ENCODE peak calls at places on chromosomes 13 and 19, in five cellular contexts. I is mesenchymal stem cell, X is neuronal stem cell, D is IMR-90, Y is H1. A is an unnamed sample.
A peak's percentile ranks its signal among the peaks of the same experiment; 100 is the strongest.

GRCh38 chr13:28718186-28718537 is 608 bp downstream of the SLC46A3 start:
- DNase-seq in I (peak; percentile 59), X (no peak), D (peak; percentile 12), Y (no peak), A (peak; percentile 33)

GRCh38 chr19:48922548-48923490 is 10.7 kb upstream of the DHDH start:
- DNase-seq in I (no peak), X (no peak), D (no peak), Y (no peak), A (no peak)

GRCh38 chr13:19072543-19072942 is 109.1 kb downstream of the TUBA3C start:
- DNase-seq in I (no peak), X (no peak), D (no peak), Y (no peak), A (no peak)

GRCh38 chr13:31310781-31311180 is 111.0 kb downstream of the B3GLCT start:
- DNase-seq in I (no peak), X (no peak), D (peak; percentile 1), Y (no peak), A (no peak)

GRCh38 chr19:1073956-1074511 is 7.1 kb downstream of the ARHGAP45 start:
- DNase-seq in I (no peak), X (no peak), D (no peak), Y (no peak), A (no peak)

GRCh38 chr19:3773814-3774515 is 1.9 kb upstream of the RAX2 start:
- DNase-seq in I (no peak), X (no peak), D (no peak), Y (no peak), A (no peak)

GRCh38 chr13:74529968-74530367 is 395.8 kb upstream of the KLF12 start:
- DNase-seq in I (no peak), X (no peak), D (no peak), Y (no peak), A (no peak)

GRCh38 chr13:99559560-99559959 is 58.3 kb downstream of the TM9SF2 start:
- DNase-seq in I (no peak), X (no peak), D (no peak), Y (no peak), A (no peak)

GRCh38 chr19:39406656-39407393 is at the start of gene ZFP36:
- DNase-seq in I (peak; percentile 97), X (no peak), D (peak; percentile 83), Y (peak; percentile 86), A (peak; percentile 69)

GRCh38 chr13:108083056-108083455 is 132.3 kb downstream of the LIG4 start:
- DNase-seq in I (no peak), X (no peak), D (no peak), Y (no peak), A (no peak)

GRCh38 chr13:80563451-80563850 is 222.5 kb upstream of the SPRY2 start:
- DNase-seq in I (no peak), X (no peak), D (no peak), Y (no peak), A (no peak)

GRCh38 chr13:90719452-90719851 is 628.0 kb upstream of the MIR17HG start:
- DNase-seq in I (peak; percentile 26), X (no peak), D (no peak), Y (no peak), A (no peak)

GRCh38 chr19:1233361-1233667 is 4.5 kb downstream of the CBARP start:
- DNase-seq in I (no peak), X (no peak), D (no peak), Y (no peak), A (no peak)

GRCh38 chr13:44109986-44110640 is 230.4 kb downstream of the LACC1 start:
- DNase-seq in I (no peak), X (no peak), D (no peak), Y (no peak), A (no peak)

GRCh38 chr19:45133661-45134060 is 27.1 kb downstream of the NKPD1 start:
- DNase-seq in I (no peak), X (no peak), D (no peak), Y (no peak), A (no peak)

GRCh38 chr13:67557642-67558241 is 327.6 kb upstream of the PCDH9 start:
- DNase-seq in I (peak; percentile 17), X (no peak), D (no peak), Y (no peak), A (no peak)

GRCh38 chr19:33519416-33519815 is 2.2 kb downstream of the PEPD start:
- DNase-seq in I (no peak), X (no peak), D (no peak), Y (no peak), A (no peak)

GRCh38 chr13:112744306-112745021 is 54.6 kb downstream of the ATP11A start:
- DNase-seq in I (peak; percentile 38), X (no peak), D (peak; percentile 63), Y (no peak), A (peak; percentile 50)

GRCh38 chr19:1247747-1248453 is 483 bp upstream of the MIDN start:
- DNase-seq in I (peak; percentile 88), X (no peak), D (peak; percentile 70), Y (peak; percentile 91), A (peak; percentile 68)

GRCh38 chr13:102170295-102170694 is 231.6 kb downstream of the FGF14 start:
- DNase-seq in I (no peak), X (no peak), D (no peak), Y (no peak), A (no peak)

GRCh38 chr13:110012102-110012739 is 225.8 kb upstream of the IRS2 start:
- DNase-seq in I (peak; percentile 91), X (no peak), D (peak; percentile 97), Y (no peak), A (peak; percentile 76)

GRCh38 chr19:1244693-1245451 is 3.3 kb downstream of the ATP5F1D start:
- DNase-seq in I (no peak), X (no peak), D (no peak), Y (no peak), A (peak; percentile 62)

GRCh38 chr19:23810496-23810895 is 51.8 kb upstream of the ZNF681 start:
- DNase-seq in I (no peak), X (no peak), D (no peak), Y (no peak), A (peak; percentile 35)

DNA sequence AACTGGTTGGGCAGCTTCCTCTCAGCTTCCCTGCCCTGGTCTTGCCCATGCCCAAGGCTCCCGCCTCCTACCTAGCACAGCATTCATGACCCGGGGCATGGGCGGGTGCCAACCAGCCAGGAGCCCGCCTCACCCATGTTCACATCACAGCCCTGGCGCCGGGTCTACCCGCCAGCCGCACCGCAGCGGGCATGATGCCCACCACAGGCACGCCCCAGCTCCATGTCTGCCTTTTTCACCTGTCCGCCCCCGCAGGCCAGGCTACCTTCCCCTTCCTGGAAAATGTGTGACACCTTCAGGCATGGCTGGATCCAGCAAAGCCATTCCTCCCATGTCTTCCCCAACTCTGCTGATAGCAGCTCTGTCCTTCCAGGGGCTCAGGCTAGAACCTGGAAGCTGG is 42.1 kb downstream of the PTPRS start:
- DNase-seq in I (no peak), X (no peak), D (no peak), Y (no peak), A (no peak)
- H3K4me3 ChIP-seq in I (no peak overlapping the region), X (peak overlapping the region; percentile 4), D (no peak overlapping the region), Y (no peak overlapping the region), A (no peak overlapping the region)

DNA sequence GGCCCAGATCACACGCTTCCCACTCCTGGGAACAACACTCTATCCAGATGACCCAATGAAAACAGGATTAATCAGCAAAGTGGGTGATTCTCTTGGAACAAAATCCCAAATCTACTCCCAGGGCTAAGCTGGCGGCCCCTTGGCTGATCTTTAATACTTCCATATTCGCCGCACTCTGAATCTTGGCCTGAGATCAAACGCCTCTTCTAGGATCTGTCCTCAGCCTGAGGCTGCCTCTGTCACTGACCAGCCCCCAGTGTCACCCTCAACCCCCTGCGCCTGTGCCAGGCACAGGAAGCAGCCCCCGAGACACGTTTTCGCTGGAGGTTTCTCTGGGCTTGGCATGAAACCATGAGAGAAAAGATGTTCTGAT is 2.4 kb upstream of the CTXN1 start:
- DNase-seq in I (no peak), X (no peak), D (no peak), Y (no peak), A (no peak)
- H2AFZ ChIP-seq in I (no peak overlapping the region), X (no peak overlapping the region), D (no peak overlapping the region), Y (no peak overlapping the region), A (no peak overlapping the region)

DNA sequence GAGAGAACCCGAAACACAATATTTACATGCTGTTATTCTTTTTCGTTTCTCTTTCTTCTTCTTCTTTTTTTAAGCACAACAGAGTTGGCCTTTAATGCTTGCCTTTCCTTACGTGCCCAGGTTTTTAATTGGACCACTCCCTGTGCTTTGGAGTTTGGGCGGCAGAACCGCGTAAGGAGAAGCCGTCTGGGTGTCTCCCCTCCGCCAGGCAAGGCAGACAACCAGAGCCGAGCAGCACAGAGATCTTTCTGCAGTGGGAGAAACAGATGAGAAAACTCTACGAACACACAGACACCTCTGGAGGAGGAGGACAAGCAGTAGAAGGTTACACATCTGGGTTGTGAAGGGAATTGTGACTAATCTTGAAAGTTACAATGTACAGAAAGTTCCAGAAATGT is 150.0 kb upstream of the UBL3 start:
- DNase-seq in I (no peak), X (no peak), D (no peak), Y (no peak), A (no peak)
- H3K23ac ChIP-seq in I (no peak overlapping the region), X (no peak overlapping the region), D (no peak overlapping the region), Y (no peak overlapping the region), A (no peak overlapping the region)

DNA sequence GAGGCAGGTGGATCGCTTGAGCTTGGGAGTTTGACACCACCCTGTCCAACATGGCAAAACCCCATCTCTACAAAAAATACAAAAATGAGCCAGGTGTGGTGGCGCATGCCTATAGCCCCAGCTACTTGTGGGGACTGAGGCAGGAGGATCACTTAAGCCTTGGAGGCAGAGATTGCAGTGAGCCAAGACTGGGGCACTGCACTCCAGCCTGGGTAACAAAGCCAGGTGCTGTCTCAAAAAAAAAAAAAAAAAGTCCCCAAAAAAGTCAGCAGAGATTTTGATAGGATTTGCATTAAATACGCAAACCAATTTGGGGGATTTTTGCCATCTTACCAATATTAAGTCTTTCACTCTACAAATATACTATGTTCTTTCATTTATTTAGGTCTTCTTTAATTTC is 21.7 kb upstream of the RPL21 start:
- DNase-seq in I (no peak), X (no peak), D (no peak), Y (no peak), A (no peak)
- H3K4me3 ChIP-seq in I (no peak overlapping the region), X (no peak overlapping the region), D (no peak overlapping the region), Y (no peak overlapping the region), A (no peak overlapping the region)

GRCh38 chr13:32811297-32811800 is 204.9 kb upstream of the KL start:
- DNase-seq in I (peak; percentile 41), X (no peak), D (no peak), Y (no peak), A (no peak)
- H2AFZ ChIP-seq in I (no peak overlapping the region), X (peak overlapping the region; percentile 62), D (peak overlapping the region; percentile 11), Y (peak overlapping the region; percentile 97), A (no peak overlapping the region)

GRCh38 chr13:32586022-32586900 is at the start of gene PDS5B:
- DNase-seq in I (peak; percentile 94), X (peak; percentile 92), D (peak; percentile 92), Y (peak; percentile 96), A (peak; percentile 92)
- H3K23ac ChIP-seq in I (no peak within 1 kb of the TSS), X (peak within 1 kb of the TSS; percentile 31), D (peak within 1 kb of the TSS; percentile 96), Y (no peak within 1 kb of the TSS), A (no peak within 1 kb of the TSS)

A was measured in trophoblast cell.